ENCODE peak calls at places on chromosome 7, in eight cellular contexts. F is GM23338; G is body of pancreas; B is upper lobe of right lung; J is dorsolateral prefrontal cortex; W is CD8-positive, alpha-beta T cell; E is kidney; M is AG10803. P is an unnamed sample.

GRCh38 chr7:79692015-79692414 is 238.5 kb upstream of the MAGI2 start:
- DNase-seq in F (no peak), G (no peak), B (no peak), J (no peak), W (no peak), E (no peak), M (peak), P (no peak)

GRCh38 chr7:31938650-31939049 is 131.6 kb downstream of the PDE1C start:
- DNase-seq in F (peak), G (no peak), B (no peak), J (no peak), W (no peak), E (no peak), M (peak), P (no peak)

GRCh38 chr7:2224934-2225333 is 7.8 kb downstream of the MAD1L1 start:
- DNase-seq in F (no peak), G (no peak), B (peak), J (no peak), W (no peak), E (no peak), M (no peak), P (no peak)

GRCh38 chr7:116653204-116653603 is 18.8 kb upstream of the MET start:
- DNase-seq in F (no peak), G (no peak), B (no peak), J (no peak), W (no peak), E (no peak), M (peak), P (no peak)

GRCh38 chr7:2698581-2699288 is 10.7 kb downstream of the AMZ1 start:
- DNase-seq in F (no peak), G (no peak), B (no peak), J (no peak), W (peak), E (no peak), M (no peak), P (no peak)

GRCh38 chr7:2107386-2108085 is 125.2 kb downstream of the MAD1L1 start:
- DNase-seq in F (no peak), G (no peak), B (no peak), J (peak), W (no peak), E (no peak), M (no peak), P (no peak)

GRCh38 chr7:861222-861621 is 15.1 kb upstream of the GET4 start:
- DNase-seq in F (no peak), G (no peak), B (no peak), J (no peak), W (no peak), E (no peak), M (no peak), P (no peak)

GRCh38 chr7:91836065-91836368 is 44.5 kb downstream of the MTERF1 start:
- DNase-seq in F (peak), G (no peak), B (no peak), J (no peak), W (no peak), E (no peak), M (peak), P (no peak)

GRCh38 chr7:128830231-128831177 is at the start of gene FLNC:
- DNase-seq in F (peak), G (peak), B (peak), J (no peak), W (peak), E (peak), M (peak), P (no peak)

GRCh38 chr7:67100956-67101361 is 104.3 kb downstream of the TYW1 start:
- DNase-seq in F (peak), G (no peak), B (no peak), J (no peak), W (no peak), E (no peak), M (no peak), P (no peak)

GRCh38 chr7:148483515-148483914 is 107.1 kb upstream of the C7orf33 start:
- DNase-seq in F (no peak), G (no peak), B (no peak), J (no peak), W (no peak), E (no peak), M (no peak), P (no peak)

GRCh38 chr7:148478551-148478950 is 112.0 kb upstream of the C7orf33 start:
- DNase-seq in F (peak), G (no peak), B (no peak), J (no peak), W (no peak), E (no peak), M (no peak), P (no peak)

GRCh38 chr7:148481147-148481526 is 109.4 kb upstream of the C7orf33 start:
- DNase-seq in F (no peak), G (no peak), B (no peak), J (no peak), W (no peak), E (no peak), M (no peak), P (no peak)

GRCh38 chr7:148481965-148482626 is 108.5 kb upstream of the C7orf33 start:
- DNase-seq in F (no peak), G (no peak), B (no peak), J (no peak), W (no peak), E (no peak), M (no peak), P (no peak)

GRCh38 chr7:148480479-148481146 is 110.0 kb upstream of the C7orf33 start:
- DNase-seq in F (no peak), G (no peak), B (no peak), J (no peak), W (no peak), E (no peak), M (no peak), P (no peak)
- TF ChIP-seq CTCF in F (peak), G (no peak), B (no peak), J (no peak), W (no peak), E (no peak), M (no peak), P (no peak)

DNA sequence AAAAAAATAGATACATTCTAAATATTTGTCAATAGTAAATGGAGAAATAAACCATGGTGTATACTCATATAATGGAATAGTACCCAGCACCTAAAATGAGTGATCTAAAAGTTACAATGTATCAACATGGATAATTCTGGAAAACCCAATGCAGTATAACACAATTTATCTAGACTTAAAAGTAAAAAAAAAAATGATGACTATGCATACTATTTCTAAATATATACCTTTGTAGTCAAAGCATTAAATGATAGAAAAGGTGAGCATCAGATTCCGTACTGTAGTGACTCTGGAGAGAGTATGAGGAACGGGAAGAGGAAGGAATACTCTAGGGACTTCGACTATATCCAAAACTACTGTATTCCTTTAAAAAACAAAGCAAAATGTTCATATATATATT is 115.2 kb upstream of the CDCA7L start:
- DNase-seq in F (no peak), G (no peak), B (no peak), J (no peak), W (no peak), E (no peak), M (no peak), P (no peak)
- TF ChIP-seq CTCF in F (no peak), G (no peak), B (no peak), J (no peak), W (no peak), E (no peak), M (no peak), P (no peak)

GRCh38 chr7:36937754-36938551 is 213.7 kb upstream of the AOAH start:
- DNase-seq in F (no peak), G (no peak), B (no peak), J (no peak), W (no peak), E (no peak), M (no peak), P (no peak)
- TF ChIP-seq CTCF in F (peak), G (no peak), B (no peak), J (peak), W (no peak), E (no peak), M (no peak), P (no peak)

GRCh38 chr7:130732980-130733865 is 784 bp downstream of the KLF14 start:
- DNase-seq in F (peak), G (peak), B (peak), J (no peak), W (peak), E (peak), M (no peak), P (no peak)

GRCh38 chr7:130735273-130735716 is 1.3 kb upstream of the KLF14 start:
- DNase-seq in F (no peak), G (no peak), B (no peak), J (no peak), W (no peak), E (no peak), M (no peak), P (no peak)

GRCh38 chr7:130736298-130736900 is 2.4 kb upstream of the KLF14 start:
- DNase-seq in F (no peak), G (no peak), B (no peak), J (no peak), W (no peak), E (no peak), M (no peak), P (no peak)

GRCh38 chr7:130734525-130735272 is 692 bp upstream of the KLF14 start:
- DNase-seq in F (peak), G (no peak), B (no peak), J (no peak), W (no peak), E (no peak), M (no peak), P (no peak)

DNA sequence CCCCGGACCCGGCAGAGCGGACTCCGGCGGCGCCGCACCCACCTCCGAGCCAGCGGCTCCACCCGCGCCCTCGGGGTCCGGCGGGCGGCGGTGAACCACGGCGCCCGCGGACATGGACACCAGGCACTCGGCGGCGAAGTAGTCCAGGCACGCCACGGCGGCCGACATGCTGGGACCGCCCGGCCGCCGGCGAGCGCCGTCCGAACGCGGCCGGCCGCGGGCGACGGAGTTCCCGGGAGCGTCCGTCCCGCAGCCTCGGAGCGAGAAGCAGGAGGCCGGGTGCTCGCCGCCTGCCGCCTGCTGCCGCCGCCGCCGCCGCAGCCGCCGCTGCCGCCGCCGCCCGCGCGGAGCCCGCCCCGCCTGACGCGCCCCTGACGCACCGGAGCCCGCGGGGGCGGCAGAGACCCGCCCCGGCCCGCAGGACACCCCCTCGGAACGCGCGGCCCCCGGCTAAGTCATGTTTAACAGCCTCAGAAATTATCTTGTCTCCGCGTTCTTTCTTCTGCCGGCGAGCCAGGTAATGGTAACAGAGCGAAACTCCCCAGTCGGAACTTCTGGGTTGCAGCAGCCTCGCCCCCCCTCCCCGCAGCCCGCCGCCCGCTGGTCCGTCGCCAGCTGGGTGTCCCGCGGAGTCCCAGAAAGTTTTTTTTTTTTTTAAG is at the start of gene KLF14:
- DNase-seq in F (peak), G (peak), B (peak), J (no peak), W (peak), E (peak), M (no peak), P (no peak)
- TF ChIP-seq CTCF in F (no peak), G (no peak), B (no peak), J (no peak), W (no peak), E (no peak), M (no peak), P (no peak)

GRCh38 chr7:139737221-139738100 is 40.3 kb downstream of the HIPK2 start:
- DNase-seq in F (no peak), G (no peak), B (no peak), J (no peak), W (no peak), E (no peak), M (peak), P (no peak)
- TF ChIP-seq CTCF in F (no peak), G (no peak), B (no peak), J (no peak), W (no peak), E (no peak), M (no peak), P (no peak)

DNA sequence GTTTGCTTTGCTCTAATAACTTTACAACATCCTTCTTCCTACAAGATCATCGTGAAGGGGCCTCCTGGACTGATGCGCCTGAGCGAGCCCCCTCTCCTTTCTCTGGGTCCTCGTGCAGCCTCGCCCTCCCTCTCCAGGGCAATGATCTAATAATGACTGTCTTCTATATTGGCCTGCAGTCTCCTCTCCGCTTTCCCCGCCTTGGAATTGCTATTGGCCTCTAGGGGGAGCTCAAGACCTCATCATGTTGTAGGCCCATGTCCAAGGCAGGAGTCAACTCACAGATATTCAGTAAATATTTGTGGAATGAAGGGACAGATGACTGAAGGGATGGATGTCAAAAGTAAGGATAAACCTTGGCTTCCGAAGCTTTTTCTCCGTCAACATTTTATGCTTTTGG is 1180.3 kb downstream of the TYW1 start:
- DNase-seq in F (peak), G (peak), B (no peak), J (peak), W (no peak), E (no peak), M (peak), P (no peak)
- TF ChIP-seq CTCF in F (peak), G (peak), B (peak), J (peak), W (no peak), E (peak), M (peak), P (no peak)

GRCh38 chr7:149334219-149334618 is 72.2 kb downstream of the ZNF783 start:
- DNase-seq in F (no peak), G (no peak), B (no peak), J (no peak), W (no peak), E (no peak), M (no peak), P (no peak)
- TF ChIP-seq CTCF in F (peak), G (no peak), B (no peak), J (no peak), W (no peak), E (no peak), M (no peak), P (no peak)

DNA sequence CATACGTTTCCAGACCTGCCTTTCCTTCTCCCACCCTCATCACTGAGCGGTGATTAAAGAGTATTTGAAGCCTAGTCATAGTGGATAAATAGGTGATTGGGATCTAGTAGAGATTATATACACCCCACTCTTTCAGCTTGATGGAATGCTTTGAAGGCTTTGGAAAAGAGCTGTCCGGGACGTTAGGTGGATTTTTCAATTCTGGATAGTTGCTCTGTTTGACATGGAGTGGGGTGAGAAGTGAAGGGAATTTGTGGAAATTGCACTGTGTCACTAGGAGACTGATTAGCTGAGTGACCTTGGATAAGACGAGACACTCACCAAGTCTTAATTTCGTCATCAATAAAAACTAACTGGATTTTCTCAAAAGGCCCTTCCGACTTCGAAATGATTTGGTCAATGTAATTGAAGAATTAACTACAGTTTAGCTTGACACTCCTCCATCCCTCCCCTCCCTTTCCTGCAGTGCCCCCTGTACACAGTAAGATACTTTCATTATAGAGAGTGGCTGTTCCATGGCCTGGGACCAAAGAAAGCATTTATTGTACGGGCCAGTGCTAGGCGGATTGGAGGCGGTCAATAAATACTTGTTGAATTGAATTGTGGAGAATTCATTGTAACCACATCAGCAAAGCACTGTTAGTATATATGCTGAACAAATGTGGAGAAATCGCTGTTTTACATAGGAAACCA is 959 bp downstream of the ZKSCAN1 start:
- DNase-seq in F (no peak), G (no peak), B (no peak), J (peak), W (no peak), E (no peak), M (no peak), P (no peak)
- TF ChIP-seq CTCF in F (no peak), G (no peak), B (no peak), J (no peak), W (no peak), E (no peak), M (no peak), P (no peak)

P was measured in omental fat pad.